ENCODE peak calls at places on chromosomes 2 and 18, in five cellular contexts. One of them, this sample, is unnamed.

GRCh38 chr2:240299710-240300068 is 135.8 kb upstream of the GPC1 start:
- DNase-seq in ovary: no peak
- DNase-seq in hepatic stellate cell: no peak
- DNase-seq in T-helper 17 cell: no peak
- DNase-seq in activated T-cell treated with anti-CD3 and anti-CD28 coated beads for 24 hours: no peak
- DNase-seq in this sample: no peak

GRCh38 chr18:25140144-25140961 is 211.6 kb downstream of the ZNF521 start:
- DNase-seq in activated T-cell treated with anti-CD3 and anti-CD28 coated beads for 24 hours: no peak
- DNase-seq in T-helper 17 cell: no peak
- DNase-seq in hepatic stellate cell: no peak
- DNase-seq in ovary: no peak
- DNase-seq in this sample: no peak

GRCh38 chr2:99727199-99727598 is 237.4 kb upstream of the REV1 start:
- DNase-seq in ovary: no peak
- DNase-seq in activated T-cell treated with anti-CD3 and anti-CD28 coated beads for 24 hours: no peak
- DNase-seq in hepatic stellate cell: no peak
- DNase-seq in T-helper 17 cell: no peak
- DNase-seq in this sample: no peak

GRCh38 chr2:188403676-188404075 is 112.0 kb downstream of the GULP1 start:
- DNase-seq in T-helper 17 cell: no peak
- DNase-seq in ovary: no peak
- DNase-seq in hepatic stellate cell: peak; percentile 9
- DNase-seq in activated T-cell treated with anti-CD3 and anti-CD28 coated beads for 24 hours: no peak
- DNase-seq in this sample: no peak

GRCh38 chr2:241843321-241844065 is 15.2 kb downstream of the PDCD1 start:
- DNase-seq in ovary: no peak
- DNase-seq in activated T-cell treated with anti-CD3 and anti-CD28 coated beads for 24 hours: no peak
- DNase-seq in T-helper 17 cell: no peak
- DNase-seq in hepatic stellate cell: peak; percentile 5
- DNase-seq in this sample: no peak

GRCh38 chr2:130814931-130815680 is 21.6 kb upstream of the ARHGEF4 start:
- DNase-seq in T-helper 17 cell: no peak
- DNase-seq in ovary: no peak
- DNase-seq in hepatic stellate cell: no peak
- DNase-seq in activated T-cell treated with anti-CD3 and anti-CD28 coated beads for 24 hours: no peak
- DNase-seq in this sample: no peak

GRCh38 chr2:115946341-115946740 is 1503.9 kb downstream of the DPP10 start:
- DNase-seq in T-helper 17 cell: no peak
- DNase-seq in activated T-cell treated with anti-CD3 and anti-CD28 coated beads for 24 hours: no peak
- DNase-seq in ovary: no peak
- DNase-seq in hepatic stellate cell: no peak
- DNase-seq in this sample: no peak

GRCh38 chr18:62877448-62878221 is 162.3 kb downstream of the PHLPP1 start:
- DNase-seq in hepatic stellate cell: peak; percentile 64
- DNase-seq in activated T-cell treated with anti-CD3 and anti-CD28 coated beads for 24 hours: no peak
- DNase-seq in T-helper 17 cell: no peak
- DNase-seq in ovary: no peak
- DNase-seq in this sample: no peak

GRCh38 chr2:189613077-189613636 is 32.6 kb upstream of the SLC40A1 start:
- DNase-seq in ovary: peak; percentile 53
- DNase-seq in hepatic stellate cell: peak; percentile 37
- DNase-seq in T-helper 17 cell: no peak
- DNase-seq in activated T-cell treated with anti-CD3 and anti-CD28 coated beads for 24 hours: no peak
- DNase-seq in this sample: peak; percentile 39

GRCh38 chr2:67286981-67287759 is 110.0 kb upstream of the ETAA1 start:
- DNase-seq in T-helper 17 cell: no peak
- DNase-seq in hepatic stellate cell: no peak
- DNase-seq in ovary: no peak
- DNase-seq in activated T-cell treated with anti-CD3 and anti-CD28 coated beads for 24 hours: no peak
- DNase-seq in this sample: no peak

GRCh38 chr18:67359868-67360838 is 156.4 kb downstream of the DSEL start:
- DNase-seq in activated T-cell treated with anti-CD3 and anti-CD28 coated beads for 24 hours: peak; percentile 40
- DNase-seq in T-helper 17 cell: no peak
- DNase-seq in hepatic stellate cell: peak; percentile 63
- DNase-seq in ovary: peak; percentile 26
- DNase-seq in this sample: no peak

GRCh38 chr2:148560501-148560900 is 84.0 kb upstream of the EPC2 start:
- DNase-seq in hepatic stellate cell: no peak
- DNase-seq in ovary: no peak
- DNase-seq in activated T-cell treated with anti-CD3 and anti-CD28 coated beads for 24 hours: no peak
- DNase-seq in T-helper 17 cell: no peak
- DNase-seq in this sample: no peak

GRCh38 chr2:37189452-37190153 is 1.1 kb upstream of the SULT6B1 start:
- DNase-seq in T-helper 17 cell: no peak
- DNase-seq in ovary: peak; percentile 48
- DNase-seq in hepatic stellate cell: peak; percentile 60
- DNase-seq in activated T-cell treated with anti-CD3 and anti-CD28 coated beads for 24 hours: no peak
- DNase-seq in this sample: no peak

GRCh38 chr2:70663411-70663810 is 104.6 kb downstream of the ADD2 start:
- DNase-seq in hepatic stellate cell: no peak
- DNase-seq in T-helper 17 cell: no peak
- DNase-seq in ovary: no peak
- DNase-seq in activated T-cell treated with anti-CD3 and anti-CD28 coated beads for 24 hours: no peak
- DNase-seq in this sample: no peak

GRCh38 chr18:76414936-76415621 is 80.0 kb downstream of the ZNF516 start:
- DNase-seq in hepatic stellate cell: no peak
- DNase-seq in T-helper 17 cell: no peak
- DNase-seq in ovary: no peak
- DNase-seq in activated T-cell treated with anti-CD3 and anti-CD28 coated beads for 24 hours: no peak
- DNase-seq in this sample: peak; percentile 71

GRCh38 chr2:160210599-160211138 is 10.6 kb upstream of the ITGB6 start:
- DNase-seq in T-helper 17 cell: peak; percentile 68
- DNase-seq in ovary: peak; percentile 39
- DNase-seq in activated T-cell treated with anti-CD3 and anti-CD28 coated beads for 24 hours: peak; percentile 55
- DNase-seq in hepatic stellate cell: no peak
- DNase-seq in this sample: peak; percentile 74

GRCh38 chr2:206693399-206694137 is 24.6 kb downstream of the DYTN start:
- DNase-seq in ovary: no peak
- DNase-seq in activated T-cell treated with anti-CD3 and anti-CD28 coated beads for 24 hours: peak; percentile 34
- DNase-seq in hepatic stellate cell: peak; percentile 12
- DNase-seq in T-helper 17 cell: peak; percentile 28
- DNase-seq in this sample: peak; percentile 19

GRCh38 chr2:216829533-216829932 is 30.3 kb downstream of the TNP1 start:
- DNase-seq in hepatic stellate cell: peak; percentile 37
- DNase-seq in ovary: peak; percentile 88
- DNase-seq in activated T-cell treated with anti-CD3 and anti-CD28 coated beads for 24 hours: no peak
- DNase-seq in T-helper 17 cell: no peak
- DNase-seq in this sample: peak; percentile 94

GRCh38 chr2:129769402-129769991 is 210.0 kb upstream of the RAB6C start:
- DNase-seq in activated T-cell treated with anti-CD3 and anti-CD28 coated beads for 24 hours: no peak
- DNase-seq in ovary: no peak
- DNase-seq in hepatic stellate cell: no peak
- DNase-seq in T-helper 17 cell: no peak
- DNase-seq in this sample: no peak

GRCh38 chr18:42883177-42883576 is 232.3 kb downstream of the RIT2 start:
- DNase-seq in activated T-cell treated with anti-CD3 and anti-CD28 coated beads for 24 hours: no peak
- DNase-seq in T-helper 17 cell: no peak
- DNase-seq in hepatic stellate cell: no peak
- DNase-seq in ovary: no peak
- DNase-seq in this sample: no peak

GRCh38 chr2:49248506-49248905 is 94.2 kb upstream of the FSHR start:
- DNase-seq in ovary: no peak
- DNase-seq in hepatic stellate cell: peak; percentile 36
- DNase-seq in T-helper 17 cell: no peak
- DNase-seq in activated T-cell treated with anti-CD3 and anti-CD28 coated beads for 24 hours: no peak
- DNase-seq in this sample: no peak

GRCh38 chr2:42937171-42937875 is 144.9 kb upstream of the HAAO start:
- DNase-seq in T-helper 17 cell: no peak
- DNase-seq in hepatic stellate cell: no peak
- DNase-seq in ovary: peak; percentile 23
- DNase-seq in activated T-cell treated with anti-CD3 and anti-CD28 coated beads for 24 hours: no peak
- DNase-seq in this sample: peak; percentile 58

GRCh38 chr18:13889661-13890060 is 25.7 kb downstream of the MC2R start:
- DNase-seq in T-helper 17 cell: no peak
- DNase-seq in activated T-cell treated with anti-CD3 and anti-CD28 coated beads for 24 hours: no peak
- DNase-seq in ovary: no peak
- DNase-seq in hepatic stellate cell: no peak
- DNase-seq in this sample: no peak

GRCh38 chr2:178848335-178848734 is 41.1 kb upstream of the TTN start:
- DNase-seq in T-helper 17 cell: no peak
- DNase-seq in ovary: no peak
- DNase-seq in hepatic stellate cell: no peak
- DNase-seq in activated T-cell treated with anti-CD3 and anti-CD28 coated beads for 24 hours: no peak
- DNase-seq in this sample: no peak

GRCh38 chr18:79914614-79915160 is 36.8 kb downstream of the SLC66A2 start:
- DNase-seq in ovary: no peak
- DNase-seq in activated T-cell treated with anti-CD3 and anti-CD28 coated beads for 24 hours: no peak
- DNase-seq in T-helper 17 cell: no peak
- DNase-seq in hepatic stellate cell: no peak
- DNase-seq in this sample: no peak

GRCh38 chr2:219442206-219443015 is 7.8 kb downstream of the SPEG start:
- DNase-seq in hepatic stellate cell: no peak
- DNase-seq in ovary: no peak
- DNase-seq in T-helper 17 cell: no peak
- DNase-seq in activated T-cell treated with anti-CD3 and anti-CD28 coated beads for 24 hours: no peak
- DNase-seq in this sample: no peak

GRCh38 chr18:34773961-34774754 is 64.1 kb downstream of the DTNA start:
- DNase-seq in T-helper 17 cell: no peak
- DNase-seq in hepatic stellate cell: peak; percentile 4
- DNase-seq in ovary: peak; percentile 41
- DNase-seq in activated T-cell treated with anti-CD3 and anti-CD28 coated beads for 24 hours: no peak
- DNase-seq in this sample: peak; percentile 95

GRCh38 chr2:127472268-127472667 is 54.0 kb downstream of the IWS1 start:
- DNase-seq in hepatic stellate cell: no peak
- DNase-seq in ovary: no peak
- DNase-seq in T-helper 17 cell: no peak
- DNase-seq in activated T-cell treated with anti-CD3 and anti-CD28 coated beads for 24 hours: no peak
- DNase-seq in this sample: no peak

GRCh38 chr2:23211987-23212583 is 172.9 kb upstream of the KLHL29 start:
- DNase-seq in ovary: no peak
- DNase-seq in hepatic stellate cell: no peak
- DNase-seq in activated T-cell treated with anti-CD3 and anti-CD28 coated beads for 24 hours: no peak
- DNase-seq in T-helper 17 cell: no peak
- DNase-seq in this sample: no peak

GRCh38 chr18:34909637-34910364 is 131.4 kb upstream of the MAPRE2 start:
- DNase-seq in ovary: no peak
- DNase-seq in T-helper 17 cell: no peak
- DNase-seq in hepatic stellate cell: no peak
- DNase-seq in activated T-cell treated with anti-CD3 and anti-CD28 coated beads for 24 hours: no peak
- DNase-seq in this sample: no peak

GRCh38 chr2:40127890-40128548 is 323.9 kb downstream of the SLC8A1 start:
- DNase-seq in hepatic stellate cell: peak; percentile 47
- DNase-seq in activated T-cell treated with anti-CD3 and anti-CD28 coated beads for 24 hours: no peak
- DNase-seq in ovary: no peak
- DNase-seq in T-helper 17 cell: no peak
- DNase-seq in this sample: no peak

GRCh38 chr2:33645861-33646260 is 46.8 kb upstream of the FAM98A start:
- DNase-seq in hepatic stellate cell: no peak
- DNase-seq in ovary: no peak
- DNase-seq in activated T-cell treated with anti-CD3 and anti-CD28 coated beads for 24 hours: no peak
- DNase-seq in T-helper 17 cell: no peak
- DNase-seq in this sample: no peak

GRCh38 chr2:10548626-10549025 is 100.5 kb upstream of the ODC1 start:
- DNase-seq in hepatic stellate cell: peak; percentile 54
- DNase-seq in ovary: no peak
- DNase-seq in activated T-cell treated with anti-CD3 and anti-CD28 coated beads for 24 hours: no peak
- DNase-seq in T-helper 17 cell: no peak
- DNase-seq in this sample: peak; percentile 8

GRCh38 chr2:43083278-43083677 is 143.1 kb downstream of the ZFP36L2 start:
- DNase-seq in ovary: peak; percentile 67
- DNase-seq in activated T-cell treated with anti-CD3 and anti-CD28 coated beads for 24 hours: no peak
- DNase-seq in T-helper 17 cell: no peak
- DNase-seq in hepatic stellate cell: no peak
- DNase-seq in this sample: peak; percentile 77

GRCh38 chr2:28273751-28274150 is 118.9 kb upstream of the FOSL2 start:
- DNase-seq in activated T-cell treated with anti-CD3 and anti-CD28 coated beads for 24 hours: no peak
- DNase-seq in hepatic stellate cell: no peak
- DNase-seq in T-helper 17 cell: no peak
- DNase-seq in ovary: no peak
- DNase-seq in this sample: no peak

GRCh38 chr2:36861896-36862295 is 104.4 kb downstream of the STRN start:
- DNase-seq in hepatic stellate cell: no peak
- DNase-seq in T-helper 17 cell: no peak
- DNase-seq in activated T-cell treated with anti-CD3 and anti-CD28 coated beads for 24 hours: no peak
- DNase-seq in ovary: no peak
- DNase-seq in this sample: no peak

GRCh38 chr2:70947556-70948184 is 12.0 kb downstream of the ATP6V1B1 start:
- DNase-seq in T-helper 17 cell: no peak
- DNase-seq in ovary: no peak
- DNase-seq in hepatic stellate cell: peak; percentile 64
- DNase-seq in activated T-cell treated with anti-CD3 and anti-CD28 coated beads for 24 hours: no peak
- DNase-seq in this sample: no peak

GRCh38 chr2:54560146-54560881 is 104.2 kb downstream of the SPTBN1 start:
- DNase-seq in T-helper 17 cell: no peak
- DNase-seq in hepatic stellate cell: peak; percentile 54
- DNase-seq in activated T-cell treated with anti-CD3 and anti-CD28 coated beads for 24 hours: no peak
- DNase-seq in ovary: no peak
- DNase-seq in this sample: no peak